ENCODE peak calls at places on chromosomes 4 and X, in eight cellular contexts. One of them, this sample, is unnamed.

GRCh38 chr4:97589481-97590196 is 553.6 kb downstream of the STPG2 start:
- DNase-seq in GM23248: no peak
- DNase-seq in DND-41: no peak
- DNase-seq in cardiac muscle cell: no peak
- DNase-seq in esophagus squamous epithelium: no peak
- DNase-seq in CD8-positive, alpha-beta memory T cell: no peak
- DNase-seq in heart right ventricle: no peak
- DNase-seq in endothelial cell of umbilical vein: no peak
- DNase-seq in this sample: no peak

GRCh38 chrX:7711167-7711566 is 131.8 kb upstream of the VCX start:
- DNase-seq in esophagus squamous epithelium: no peak
- DNase-seq in CD8-positive, alpha-beta memory T cell: no peak
- DNase-seq in heart right ventricle: no peak
- DNase-seq in DND-41: peak; percentile 67
- DNase-seq in cardiac muscle cell: no peak
- DNase-seq in endothelial cell of umbilical vein: no peak
- DNase-seq in GM23248: peak; percentile 0
- DNase-seq in this sample: no peak

GRCh38 chr4:146029939-146030710 is 91.5 kb upstream of the ZNF827 start:
- DNase-seq in CD8-positive, alpha-beta memory T cell: no peak
- DNase-seq in cardiac muscle cell: peak; percentile 29
- DNase-seq in esophagus squamous epithelium: no peak
- DNase-seq in heart right ventricle: no peak
- DNase-seq in DND-41: no peak
- DNase-seq in endothelial cell of umbilical vein: no peak
- DNase-seq in GM23248: no peak
- DNase-seq in this sample: no peak

GRCh38 chrX:103691059-103691458 is 4.6 kb upstream of the MORF4L2 start:
- DNase-seq in heart right ventricle: no peak
- DNase-seq in esophagus squamous epithelium: no peak
- DNase-seq in GM23248: no peak
- DNase-seq in DND-41: no peak
- DNase-seq in endothelial cell of umbilical vein: no peak
- DNase-seq in cardiac muscle cell: no peak
- DNase-seq in CD8-positive, alpha-beta memory T cell: no peak
- DNase-seq in this sample: no peak

GRCh38 chrX:101442095-101442494 is 34.1 kb downstream of the HNRNPH2 start:
- DNase-seq in heart right ventricle: no peak
- DNase-seq in DND-41: no peak
- DNase-seq in esophagus squamous epithelium: no peak
- DNase-seq in GM23248: no peak
- DNase-seq in cardiac muscle cell: peak; percentile 59
- DNase-seq in endothelial cell of umbilical vein: no peak
- DNase-seq in CD8-positive, alpha-beta memory T cell: no peak
- DNase-seq in this sample: no peak

GRCh38 chrX:85052636-85053343 is 49.1 kb downstream of the APOOL start:
- DNase-seq in CD8-positive, alpha-beta memory T cell: no peak
- DNase-seq in GM23248: peak; percentile 79
- DNase-seq in esophagus squamous epithelium: no peak
- DNase-seq in endothelial cell of umbilical vein: peak; percentile 50
- DNase-seq in cardiac muscle cell: peak; percentile 65
- DNase-seq in DND-41: no peak
- DNase-seq in heart right ventricle: no peak
- DNase-seq in this sample: no peak

GRCh38 chr4:42995343-42995944 is 102.9 kb downstream of the GRXCR1 start:
- DNase-seq in heart right ventricle: no peak
- DNase-seq in cardiac muscle cell: peak; percentile 43
- DNase-seq in DND-41: no peak
- DNase-seq in esophagus squamous epithelium: no peak
- DNase-seq in CD8-positive, alpha-beta memory T cell: no peak
- DNase-seq in endothelial cell of umbilical vein: peak; percentile 2
- DNase-seq in GM23248: peak; percentile 59
- DNase-seq in this sample: no peak

GRCh38 chrX:107936434-107936730 is 45.8 kb downstream of the TEX13B start:
- DNase-seq in endothelial cell of umbilical vein: no peak
- DNase-seq in GM23248: no peak
- DNase-seq in heart right ventricle: no peak
- DNase-seq in esophagus squamous epithelium: no peak
- DNase-seq in CD8-positive, alpha-beta memory T cell: no peak
- DNase-seq in DND-41: no peak
- DNase-seq in cardiac muscle cell: no peak
- DNase-seq in this sample: no peak

GRCh38 chr4:90220453-90220852 is 93.3 kb downstream of the CCSER1 start:
- DNase-seq in heart right ventricle: no peak
- DNase-seq in CD8-positive, alpha-beta memory T cell: no peak
- DNase-seq in GM23248: no peak
- DNase-seq in esophagus squamous epithelium: no peak
- DNase-seq in DND-41: no peak
- DNase-seq in cardiac muscle cell: no peak
- DNase-seq in endothelial cell of umbilical vein: no peak
- DNase-seq in this sample: no peak

GRCh38 chr4:108030332-108030731 is 40.6 kb downstream of the HADH start:
- DNase-seq in endothelial cell of umbilical vein: peak; percentile 49
- DNase-seq in CD8-positive, alpha-beta memory T cell: peak; percentile 72
- DNase-seq in esophagus squamous epithelium: no peak
- DNase-seq in heart right ventricle: no peak
- DNase-seq in GM23248: peak; percentile 87
- DNase-seq in DND-41: peak; percentile 75
- DNase-seq in cardiac muscle cell: peak; percentile 77
- DNase-seq in this sample: peak; percentile 72
- H3K27ac ChIP-seq in endothelial cell of umbilical vein: no peak overlapping the region
- H3K27ac ChIP-seq in CD8-positive, alpha-beta memory T cell: no peak overlapping the region
- H3K27ac ChIP-seq in esophagus squamous epithelium: no peak overlapping the region
- H3K27ac ChIP-seq in heart right ventricle: no peak overlapping the region
- H3K27ac ChIP-seq in GM23248: no peak overlapping the region
- H3K27ac ChIP-seq in DND-41: peak overlapping the region; percentile 24
- H3K27ac ChIP-seq in cardiac muscle cell: no peak overlapping the region
- H3K27ac ChIP-seq in this sample: peak overlapping the region; percentile 61

DNA sequence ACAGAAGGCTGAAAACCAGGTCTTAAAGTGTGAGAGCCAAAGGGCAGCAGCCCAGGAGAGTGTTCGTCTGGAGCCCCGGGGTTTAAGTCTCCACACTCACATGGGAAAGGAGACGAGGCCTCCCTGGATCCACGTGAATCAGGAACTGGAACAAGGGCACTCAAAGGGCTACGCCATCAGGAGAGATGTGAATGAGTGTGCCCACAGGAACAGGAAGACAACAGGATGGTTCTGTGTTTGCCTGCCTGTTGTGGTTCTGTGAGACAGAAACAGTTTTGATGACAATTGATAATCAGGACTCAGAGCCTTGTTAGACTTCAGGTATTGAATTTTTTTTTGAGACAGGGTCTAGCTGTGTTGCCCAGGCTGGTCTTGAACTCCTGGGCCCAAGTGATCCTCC is 4.9 kb upstream of the CTBP1 start:
- DNase-seq in cardiac muscle cell: no peak
- DNase-seq in DND-41: no peak
- DNase-seq in CD8-positive, alpha-beta memory T cell: no peak
- DNase-seq in heart right ventricle: no peak
- DNase-seq in endothelial cell of umbilical vein: no peak
- DNase-seq in GM23248: no peak
- DNase-seq in esophagus squamous epithelium: no peak
- DNase-seq in this sample: no peak
- H3K9me3 ChIP-seq in cardiac muscle cell: no peaks in the 10 kb centered on the region
- H3K9me3 ChIP-seq in DND-41: peaks cover 9% of the 10 kb centered on the region
- H3K9me3 ChIP-seq in CD8-positive, alpha-beta memory T cell: no peaks in the 10 kb centered on the region
- H3K9me3 ChIP-seq in heart right ventricle: peaks cover 13% of the 10 kb centered on the region
- H3K9me3 ChIP-seq in endothelial cell of umbilical vein: no peaks in the 10 kb centered on the region
- H3K9me3 ChIP-seq in GM23248: no peaks in the 10 kb centered on the region
- H3K9me3 ChIP-seq in esophagus squamous epithelium: no peaks in the 10 kb centered on the region
- H3K9me3 ChIP-seq in this sample: no peaks in the 10 kb centered on the region

GRCh38 chr4:168711197-168712120 is 214.6 kb downstream of the PALLD start:
- DNase-seq in endothelial cell of umbilical vein: peak; percentile 70
- DNase-seq in GM23248: peak; percentile 91
- DNase-seq in CD8-positive, alpha-beta memory T cell: no peak
- DNase-seq in esophagus squamous epithelium: no peak
- DNase-seq in cardiac muscle cell: peak; percentile 74
- DNase-seq in DND-41: no peak
- DNase-seq in heart right ventricle: no peak
- DNase-seq in this sample: no peak
- H3K27ac ChIP-seq in endothelial cell of umbilical vein: no peak overlapping the region
- H3K27ac ChIP-seq in GM23248: peak overlapping the region; percentile 19
- H3K27ac ChIP-seq in CD8-positive, alpha-beta memory T cell: no peak overlapping the region
- H3K27ac ChIP-seq in esophagus squamous epithelium: peak overlapping the region; percentile 71
- H3K27ac ChIP-seq in cardiac muscle cell: no peak overlapping the region
- H3K27ac ChIP-seq in DND-41: no peak overlapping the region
- H3K27ac ChIP-seq in heart right ventricle: peak overlapping the region; percentile 54
- H3K27ac ChIP-seq in this sample: no peak overlapping the region

GRCh38 chrX:1223253-1223621 is 10.8 kb upstream of the CRLF2 start:
- DNase-seq in CD8-positive, alpha-beta memory T cell: no peak
- DNase-seq in DND-41: no peak
- DNase-seq in heart right ventricle: no peak
- DNase-seq in cardiac muscle cell: no peak
- DNase-seq in esophagus squamous epithelium: no peak
- DNase-seq in GM23248: no peak
- DNase-seq in endothelial cell of umbilical vein: no peak
- DNase-seq in this sample: no peak
- H3K9me3 ChIP-seq in CD8-positive, alpha-beta memory T cell: peaks cover 7% of the 10 kb centered on the region
- H3K9me3 ChIP-seq in DND-41: no peaks in the 10 kb centered on the region
- H3K9me3 ChIP-seq in heart right ventricle: peaks cover 10% of the 10 kb centered on the region
- H3K9me3 ChIP-seq in cardiac muscle cell: no peaks in the 10 kb centered on the region
- H3K9me3 ChIP-seq in esophagus squamous epithelium: no peaks in the 10 kb centered on the region
- H3K9me3 ChIP-seq in GM23248: no peaks in the 10 kb centered on the region
- H3K9me3 ChIP-seq in endothelial cell of umbilical vein: no peaks in the 10 kb centered on the region
- H3K9me3 ChIP-seq in this sample: no peaks in the 10 kb centered on the region

GRCh38 chr4:68465058-68465457 is 17.8 kb downstream of the TMPRSS11E start:
- DNase-seq in esophagus squamous epithelium: no peak
- DNase-seq in heart right ventricle: no peak
- DNase-seq in DND-41: no peak
- DNase-seq in endothelial cell of umbilical vein: no peak
- DNase-seq in cardiac muscle cell: no peak
- DNase-seq in GM23248: peak; percentile 38
- DNase-seq in CD8-positive, alpha-beta memory T cell: no peak
- DNase-seq in this sample: no peak

GRCh38 chr4:68466751-68467150 is 19.5 kb downstream of the TMPRSS11E start:
- DNase-seq in GM23248: peak; percentile 55
- DNase-seq in heart right ventricle: no peak
- DNase-seq in esophagus squamous epithelium: no peak
- DNase-seq in DND-41: no peak
- DNase-seq in cardiac muscle cell: no peak
- DNase-seq in endothelial cell of umbilical vein: no peak
- DNase-seq in CD8-positive, alpha-beta memory T cell: no peak
- DNase-seq in this sample: no peak

GRCh38 chr4:68466185-68466584 is 18.9 kb downstream of the TMPRSS11E start:
- DNase-seq in cardiac muscle cell: peak; percentile 7
- DNase-seq in GM23248: peak; percentile 92
- DNase-seq in CD8-positive, alpha-beta memory T cell: no peak
- DNase-seq in DND-41: no peak
- DNase-seq in heart right ventricle: no peak
- DNase-seq in endothelial cell of umbilical vein: no peak
- DNase-seq in esophagus squamous epithelium: no peak
- DNase-seq in this sample: no peak

GRCh38 chr4:68461790-68462189 is 14.5 kb downstream of the TMPRSS11E start:
- DNase-seq in endothelial cell of umbilical vein: no peak
- DNase-seq in heart right ventricle: no peak
- DNase-seq in GM23248: no peak
- DNase-seq in DND-41: no peak
- DNase-seq in cardiac muscle cell: no peak
- DNase-seq in CD8-positive, alpha-beta memory T cell: no peak
- DNase-seq in esophagus squamous epithelium: no peak
- DNase-seq in this sample: no peak

GRCh38 chr4:68463796-68464195 is 16.5 kb downstream of the TMPRSS11E start:
- DNase-seq in heart right ventricle: no peak
- DNase-seq in cardiac muscle cell: no peak
- DNase-seq in DND-41: no peak
- DNase-seq in GM23248: peak; percentile 13
- DNase-seq in endothelial cell of umbilical vein: no peak
- DNase-seq in CD8-positive, alpha-beta memory T cell: no peak
- DNase-seq in esophagus squamous epithelium: no peak
- DNase-seq in this sample: no peak
- H3K27ac ChIP-seq in heart right ventricle: no peak overlapping the region
- H3K27ac ChIP-seq in cardiac muscle cell: no peak overlapping the region
- H3K27ac ChIP-seq in DND-41: no peak overlapping the region
- H3K27ac ChIP-seq in GM23248: no peak overlapping the region
- H3K27ac ChIP-seq in endothelial cell of umbilical vein: no peak overlapping the region
- H3K27ac ChIP-seq in CD8-positive, alpha-beta memory T cell: no peak overlapping the region
- H3K27ac ChIP-seq in esophagus squamous epithelium: no peak overlapping the region
- H3K27ac ChIP-seq in this sample: no peak overlapping the region

DNA sequence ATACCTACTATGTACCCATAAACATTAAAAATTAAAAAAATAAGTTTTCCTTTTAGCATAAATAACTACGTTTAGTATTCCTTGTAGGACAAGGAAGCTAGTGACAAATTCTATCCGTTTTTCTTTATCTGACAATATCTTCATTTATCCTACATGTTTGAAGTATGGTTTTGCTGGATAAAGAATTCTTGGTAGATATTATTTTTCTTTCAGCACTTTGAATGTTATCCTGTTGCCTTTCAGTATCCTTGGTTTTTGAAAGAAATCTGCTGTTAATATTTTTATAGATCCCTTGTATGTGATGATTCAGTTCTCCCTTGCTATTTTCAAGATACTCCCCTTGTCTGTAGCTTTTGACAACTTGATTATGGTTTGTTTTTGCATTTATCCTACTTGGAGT is 76.6 kb downstream of the CASK start:
- DNase-seq in heart right ventricle: no peak
- DNase-seq in esophagus squamous epithelium: no peak
- DNase-seq in endothelial cell of umbilical vein: no peak
- DNase-seq in CD8-positive, alpha-beta memory T cell: no peak
- DNase-seq in GM23248: no peak
- DNase-seq in DND-41: no peak
- DNase-seq in cardiac muscle cell: no peak
- DNase-seq in this sample: no peak
- H3K9me3 ChIP-seq in heart right ventricle: peaks cover 44% of the 10 kb centered on the region
- H3K9me3 ChIP-seq in esophagus squamous epithelium: no peaks in the 10 kb centered on the region
- H3K9me3 ChIP-seq in endothelial cell of umbilical vein: no peaks in the 10 kb centered on the region
- H3K9me3 ChIP-seq in CD8-positive, alpha-beta memory T cell: no peaks in the 10 kb centered on the region
- H3K9me3 ChIP-seq in GM23248: no peaks in the 10 kb centered on the region
- H3K9me3 ChIP-seq in DND-41: peaks cover 30% of the 10 kb centered on the region
- H3K9me3 ChIP-seq in cardiac muscle cell: peaks cover 7% of the 10 kb centered on the region
- H3K9me3 ChIP-seq in this sample: no peaks in the 10 kb centered on the region

DNA sequence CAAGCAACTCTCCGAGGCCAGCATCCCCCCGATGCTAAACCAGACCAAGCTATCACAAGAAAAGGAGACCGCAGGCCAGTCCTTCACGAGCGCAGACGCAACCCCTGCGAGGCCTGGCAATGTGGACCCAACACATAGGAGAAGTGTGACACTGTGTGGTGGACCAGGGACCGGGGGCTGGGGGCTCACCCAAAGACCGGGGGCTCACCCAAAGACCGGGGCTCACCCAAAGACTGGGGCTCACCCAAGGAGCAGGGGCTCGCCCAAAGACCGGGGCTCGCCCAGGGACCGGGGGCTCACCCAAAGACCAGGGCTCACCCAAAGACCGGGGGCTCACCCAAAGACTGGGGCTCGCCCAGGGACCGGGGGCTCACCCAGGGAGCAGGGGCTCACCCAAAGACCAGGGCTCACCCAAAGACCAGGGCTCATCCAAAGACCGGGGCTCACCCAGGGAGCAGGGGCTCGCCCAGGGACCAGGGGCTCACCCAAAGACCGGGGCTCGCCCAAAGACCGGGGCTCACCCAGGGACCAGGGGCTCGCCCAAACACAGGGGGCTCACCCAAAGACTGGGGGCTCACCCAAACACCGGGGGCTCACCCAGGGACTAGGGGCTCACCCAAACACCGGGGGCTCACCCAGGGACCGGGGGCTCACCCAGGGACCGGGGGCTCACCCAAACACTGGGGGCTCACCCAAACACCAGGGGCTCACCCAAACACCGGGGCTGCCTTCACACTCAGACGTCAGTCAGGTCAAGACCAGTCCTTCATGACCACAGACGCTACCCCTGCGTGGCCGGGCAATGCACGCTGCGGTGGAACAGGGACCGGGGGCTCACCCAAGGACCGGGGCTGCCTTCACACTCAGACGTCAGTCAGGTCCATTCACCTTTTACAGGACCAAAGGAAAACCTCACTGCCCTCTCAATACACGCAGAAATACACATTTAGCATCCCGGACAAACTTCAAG is 32.9 kb downstream of the PPP2R3B start:
- DNase-seq in DND-41: no peak
- DNase-seq in endothelial cell of umbilical vein: no peak
- DNase-seq in heart right ventricle: no peak
- DNase-seq in CD8-positive, alpha-beta memory T cell: no peak
- DNase-seq in esophagus squamous epithelium: no peak
- DNase-seq in GM23248: no peak
- DNase-seq in cardiac muscle cell: no peak
- DNase-seq in this sample: no peak
- H3K27ac ChIP-seq in DND-41: no peak overlapping the region
- H3K27ac ChIP-seq in endothelial cell of umbilical vein: no peak overlapping the region
- H3K27ac ChIP-seq in heart right ventricle: no peak overlapping the region
- H3K27ac ChIP-seq in CD8-positive, alpha-beta memory T cell: no peak overlapping the region
- H3K27ac ChIP-seq in esophagus squamous epithelium: no peak overlapping the region
- H3K27ac ChIP-seq in GM23248: no peak overlapping the region
- H3K27ac ChIP-seq in cardiac muscle cell: no peak overlapping the region
- H3K27ac ChIP-seq in this sample: no peak overlapping the region